ENCODE peak calls at places on chromosomes 2 and 18, in seven cellular contexts. L is stomach, R is transverse colon, W is H1, G is GM12878, Y is HepG2, H is SK-N-SH. O is an unnamed sample. For H3K36me3, the result is how much of the 10 kb centered on the place peaks cover.

GRCh38 chr18:36284671-36285295 is 12.7 kb upstream of the FHOD3 start:
- DNase-seq in W (no peak), R (peak), Y (peak), G (peak), L (no peak), H (peak), O (no peak)

GRCh38 chr2:170923799-170924198 is 5.3 kb upstream of the GORASP2 start:
- DNase-seq in G (no peak), H (no peak), Y (no peak), W (no peak), L (no peak), R (no peak), O (no peak)

GRCh38 chr2:188665196-188665595 is 309.0 kb upstream of the COL3A1 start:
- DNase-seq in W (no peak), L (no peak), G (no peak), H (no peak), Y (no peak), R (no peak), O (no peak)

GRCh38 chr2:158174495-158174894 is 72.8 kb downstream of the UPP2 start:
- DNase-seq in W (no peak), R (no peak), G (no peak), H (no peak), Y (no peak), L (no peak), O (no peak)

GRCh38 chr2:144946263-144946662 is 426.3 kb upstream of the ZEB2 start:
- DNase-seq in W (no peak), L (no peak), G (no peak), R (peak), H (no peak), Y (no peak), O (peak)

GRCh38 chr2:74374509-74375205 is 5.5 kb downstream of the DCTN1 start:
- DNase-seq in Y (no peak), R (peak), H (peak), L (peak), W (peak), G (no peak), O (peak)

GRCh38 chr2:59589881-59590280 is 963.6 kb downstream of the BCL11A start:
- DNase-seq in Y (no peak), W (no peak), R (no peak), L (no peak), H (no peak), G (no peak), O (no peak)

GRCh38 chr18:12032786-12033642 is 51.7 kb downstream of the IMPA2 start:
- DNase-seq in G (no peak), R (no peak), L (no peak), W (no peak), H (no peak), Y (no peak), O (no peak)

GRCh38 chr2:52933878-52934277 is 833.7 kb upstream of the CHAC2 start:
- DNase-seq in H (no peak), G (no peak), R (no peak), W (no peak), L (no peak), Y (no peak), O (no peak)

GRCh38 chr2:145760781-145761649 is 1241.1 kb upstream of the ZEB2 start:
- DNase-seq in R (no peak), W (no peak), L (no peak), Y (peak), G (no peak), H (no peak), O (no peak)

GRCh38 chr2:74489906-74490305 is 7.0 kb downstream of the TTC31 start:
- DNase-seq in R (no peak), G (no peak), W (no peak), Y (no peak), L (no peak), H (no peak), O (no peak)

GRCh38 chr2:34851804-34852203 is 1252.7 kb upstream of the FAM98A start:
- DNase-seq in W (no peak), R (no peak), L (no peak), H (no peak), G (no peak), Y (no peak), O (no peak)

GRCh38 chr18:41703744-41704530 is 251.1 kb upstream of the PIK3C3 start:
- DNase-seq in Y (no peak), W (no peak), L (no peak), H (peak), R (no peak), G (no peak), O (no peak)

GRCh38 chr2:240933966-240934700 is 28.0 kb downstream of the CROCC2 start:
- DNase-seq in R (peak), Y (no peak), G (no peak), H (peak), W (no peak), L (peak), O (no peak)

GRCh38 chr2:203824057-203824456 is 43.5 kb upstream of the CTLA4 start:
- DNase-seq in Y (no peak), W (no peak), H (no peak), L (no peak), G (no peak), R (no peak), O (no peak)

GRCh38 chr18:46393230-46393629 is 263.8 kb downstream of the LOXHD1 start:
- DNase-seq in Y (no peak), G (no peak), H (peak), R (no peak), W (no peak), L (no peak), O (no peak)

GRCh38 chr2:177578454-177578853 is 185.9 kb downstream of the AGPS start:
- DNase-seq in G (no peak), L (no peak), R (no peak), Y (no peak), W (no peak), H (no peak), O (no peak)

GRCh38 chr2:61758991-61759390 is 94.9 kb downstream of the FAM161A start:
- DNase-seq in G (no peak), Y (no peak), L (no peak), H (no peak), R (no peak), W (no peak), O (no peak)

GRCh38 chr18:78983530-78983929 is 3.9 kb downstream of the SALL3 start:
- DNase-seq in Y (no peak), H (no peak), L (no peak), G (no peak), R (no peak), W (no peak), O (no peak)

GRCh38 chr2:40168032-40168431 is 283.9 kb downstream of the SLC8A1 start:
- DNase-seq in L (no peak), Y (peak), R (peak), G (no peak), H (no peak), W (no peak), O (no peak)

GRCh38 chr2:168449419-168449818 is 6.7 kb upstream of the CERS6 start:
- DNase-seq in G (no peak), H (no peak), W (no peak), L (no peak), Y (no peak), R (no peak), O (no peak)

GRCh38 chr18:76433788-76434187 is 61.3 kb downstream of the ZNF516 start:
- DNase-seq in W (no peak), G (no peak), L (no peak), R (no peak), Y (no peak), H (no peak), O (no peak)

GRCh38 chr2:54455584-54456525 is at the start of gene SPTBN1:
- DNase-seq in Y (peak), G (no peak), L (peak), H (peak), W (peak), R (peak), O (peak)

GRCh38 chr2:96163768-96164429 is 18.7 kb upstream of the DUSP2 start:
- DNase-seq in R (peak), H (no peak), L (no peak), G (peak), Y (no peak), W (no peak), O (peak)

GRCh38 chr2:122070241-122070731 is 314.8 kb downstream of the TSN start:
- DNase-seq in R (no peak), W (no peak), L (no peak), Y (no peak), G (no peak), H (no peak), O (no peak)

GRCh38 chr18:45012286-45012685 is 331.6 kb downstream of the SETBP1 start:
- DNase-seq in G (no peak), L (no peak), H (no peak), Y (no peak), R (no peak), W (no peak), O (no peak)

GRCh38 chr2:164868563-164869419 is 27.2 kb upstream of the COBLL1 start:
- DNase-seq in R (no peak), Y (no peak), L (no peak), W (no peak), G (no peak), H (no peak), O (no peak)
- TF ChIP-seq POLR2AphosphoS5 in R (no peak), Y (no peak), L (no peak), W (no peak), G (no peak), H (no peak), O (no peak)

GRCh38 chr2:112108238-112108832 is 29.9 kb upstream of the FBLN7 start:
- DNase-seq in G (no peak), L (no peak), H (no peak), R (no peak), Y (no peak), W (no peak), O (no peak)

GRCh38 chr2:112109278-112109677 is 28.9 kb upstream of the FBLN7 start:
- DNase-seq in Y (no peak), W (no peak), H (no peak), L (no peak), R (no peak), G (no peak), O (no peak)

GRCh38 chr2:112110966-112111365 is 27.2 kb upstream of the FBLN7 start:
- DNase-seq in R (no peak), H (no peak), Y (no peak), W (no peak), L (no peak), G (no peak), O (no peak)
- H3K36me3 ChIP-seq in R (half or more), H (half or more), Y (under half), W (under half), L (half or more), G (under half), O (under half)

GRCh38 chr2:73212098-73212447 is 2.0 kb upstream of the SMYD5 start:
- DNase-seq in L (no peak), R (no peak), W (no peak), G (no peak), H (no peak), Y (no peak), O (no peak)

GRCh38 chr2:73217160-73217559 is 3.1 kb downstream of the SMYD5 start:
- DNase-seq in Y (no peak), H (no peak), W (no peak), R (no peak), G (no peak), L (no peak), O (no peak)

GRCh38 chr2:73215254-73215653 is 1.2 kb downstream of the SMYD5 start:
- DNase-seq in Y (no peak), R (no peak), H (no peak), W (no peak), L (no peak), G (no peak), O (no peak)

GRCh38 chr2:73212448-73213176 is 1.4 kb upstream of the SMYD5 start:
- DNase-seq in L (peak), R (peak), H (peak), W (no peak), G (no peak), Y (peak), O (peak)

DNA sequence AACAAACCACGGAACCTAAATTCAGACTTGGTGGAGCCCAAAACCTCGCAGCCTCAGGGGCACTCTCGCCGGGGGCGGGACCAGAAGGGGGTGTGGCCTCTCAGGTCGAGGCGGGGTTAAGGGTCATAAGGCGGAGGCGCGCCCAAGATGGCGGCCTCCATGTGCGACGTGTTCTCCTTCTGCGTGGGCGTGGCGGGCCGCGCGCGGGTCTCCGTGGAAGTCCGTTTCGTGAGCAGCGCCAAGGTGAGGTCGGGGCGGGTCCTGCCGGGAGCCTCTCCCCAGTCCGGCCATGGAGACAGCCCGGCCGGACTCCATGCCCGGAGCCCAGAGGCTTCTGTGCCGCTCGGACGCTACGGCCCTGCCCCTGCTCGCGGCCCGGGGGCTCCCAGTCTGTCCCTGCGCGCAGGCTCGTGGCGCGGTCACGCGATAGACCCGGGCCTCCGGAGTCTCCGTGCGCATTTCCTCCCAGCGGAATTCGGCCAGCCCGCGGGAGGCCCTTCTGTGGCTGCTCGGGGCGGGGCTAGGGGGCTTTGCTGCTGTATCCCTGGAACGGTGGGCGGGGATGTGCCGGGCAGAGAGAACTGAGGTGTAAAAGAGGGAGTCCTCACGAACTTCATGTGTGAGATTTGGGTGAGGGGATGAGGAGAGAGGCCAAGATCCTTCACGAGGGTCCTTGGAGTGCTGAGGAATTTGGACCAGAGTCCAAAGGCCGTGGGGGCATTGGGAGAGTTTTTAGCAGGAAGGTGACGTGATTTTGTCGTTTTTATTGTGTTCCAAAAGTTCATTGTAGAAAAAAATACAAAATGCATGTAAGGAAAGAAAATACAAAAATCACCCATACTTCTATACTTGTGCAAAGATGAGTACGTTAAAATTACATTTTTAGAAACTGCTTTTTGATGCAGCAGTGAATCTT is at the start of gene SMYD5:
- DNase-seq in G (peak), W (no peak), Y (peak), R (peak), H (peak), L (peak), O (peak)
- TF ChIP-seq EP300 in G (no peak), W (no peak), Y (no peak), R (no peak), H (no peak), L (no peak), O (no peak)

DNA sequence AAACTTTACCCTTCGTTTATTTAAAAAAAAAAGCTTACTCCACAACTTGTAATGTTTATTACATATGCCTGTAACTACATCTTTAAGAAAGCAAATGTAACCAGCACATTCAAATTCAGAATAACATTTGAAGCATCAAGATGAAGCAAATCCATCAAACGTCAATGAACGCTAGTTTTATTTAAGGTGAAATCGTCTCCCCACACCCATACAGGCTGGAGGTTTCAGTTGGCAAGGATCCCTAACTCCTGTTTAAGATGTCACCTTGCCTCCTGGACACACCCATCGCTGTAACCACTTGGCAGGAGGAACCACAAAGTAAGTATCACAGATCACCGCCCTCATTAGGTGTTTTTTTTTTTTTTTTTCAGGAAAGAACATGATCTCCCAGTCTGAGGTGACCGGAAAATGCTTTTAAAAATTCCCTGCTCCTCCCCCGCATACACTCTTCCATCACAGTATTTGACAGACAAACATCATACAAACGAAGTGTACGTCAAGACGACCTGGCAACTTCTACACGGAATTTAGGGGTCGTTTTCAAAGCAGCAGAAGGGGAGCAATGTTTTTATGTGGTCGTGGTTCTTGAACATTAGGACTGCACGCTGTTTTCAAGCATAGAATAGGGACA is 19.7 kb upstream of the STPG4 start:
- DNase-seq in L (peak), W (no peak), H (peak), R (peak), G (no peak), Y (peak), O (no peak)
- TF ChIP-seq POLR2AphosphoS5 in L (no peak), W (peak), H (peak), R (peak), G (peak), Y (peak), O (peak)

O was measured in upper lobe of left lung.